ENCODE peak calls at places on chromosomes 3 and 15, in ten cellular contexts. P is upper lobe of left lung, B is endothelial cell, N is stomach, A is H9, I is B cell, S is GM10248, X is neural crest cell, J is epithelial cell of esophagus, D is choroid plexus epithelial cell. G is an unnamed sample.

GRCh38 chr3:188627652-188628051 is 473.7 kb downstream of the LPP start:
- DNase-seq in P (no peak), B (no peak), N (no peak), A (no peak), I (no peak), S (no peak), X (no peak), J (peak), D (peak), G (no peak)

GRCh38 chr3:126811530-126811929 is 107.5 kb downstream of the CHCHD6 start:
- DNase-seq in P (no peak), B (no peak), N (no peak), A (no peak), I (no peak), S (no peak), X (no peak), J (no peak), D (peak), G (no peak)

GRCh38 chr15:32853667-32854066 is 135.9 kb downstream of the GREM1 start:
- DNase-seq in P (no peak), B (no peak), N (no peak), A (peak), I (no peak), S (no peak), X (no peak), J (no peak), D (peak), G (no peak)

GRCh38 chr3:38455639-38456430 is 2.1 kb downstream of the ACVR2B start:
- DNase-seq in P (peak), B (no peak), N (no peak), A (no peak), I (no peak), S (peak), X (no peak), J (no peak), D (peak), G (peak)

GRCh38 chr15:44798815-44799214 is 62.5 kb downstream of the TRIM69 start:
- DNase-seq in P (no peak), B (no peak), N (no peak), A (no peak), I (no peak), S (no peak), X (no peak), J (no peak), D (peak), G (no peak)

GRCh38 chr3:179266701-179267211 is 15.8 kb upstream of the KCNMB3 start:
- DNase-seq in P (no peak), B (peak), N (no peak), A (no peak), I (peak), S (no peak), X (no peak), J (no peak), D (no peak), G (no peak)

GRCh38 chr3:126056681-126057546 is 27.0 kb downstream of the SLC41A3 start:
- DNase-seq in P (no peak), B (no peak), N (no peak), A (no peak), I (no peak), S (peak), X (no peak), J (peak), D (no peak), G (no peak)

GRCh38 chr15:68644996-68645395 is 66.2 kb downstream of the CORO2B start:
- DNase-seq in P (no peak), B (no peak), N (no peak), A (no peak), I (no peak), S (no peak), X (no peak), J (no peak), D (no peak), G (no peak)

GRCh38 chr15:78055923-78056713 is 21.4 kb downstream of the TBC1D2B start:
- DNase-seq in P (no peak), B (peak), N (no peak), A (no peak), I (no peak), S (no peak), X (no peak), J (peak), D (no peak), G (peak)

GRCh38 chr15:71817351-71817750 is 7.0 kb downstream of the NR2E3 start:
- DNase-seq in P (no peak), B (no peak), N (no peak), A (no peak), I (no peak), S (no peak), X (no peak), J (no peak), D (no peak), G (no peak)

GRCh38 chr15:53295574-53295973 is 463.9 kb downstream of the WDR72 start:
- DNase-seq in P (no peak), B (no peak), N (no peak), A (no peak), I (no peak), S (no peak), X (no peak), J (no peak), D (no peak), G (no peak)

GRCh38 chr3:112629425-112629824 is 11.5 kb downstream of the CCDC80 start:
- DNase-seq in P (peak), B (no peak), N (no peak), A (no peak), I (no peak), S (no peak), X (no peak), J (peak), D (peak), G (no peak)

GRCh38 chr3:197718904-197719303 is 17.8 kb downstream of the RUBCN start:
- DNase-seq in P (no peak), B (no peak), N (no peak), A (no peak), I (no peak), S (no peak), X (no peak), J (peak), D (peak), G (no peak)

GRCh38 chr3:167102071-167102470 is 278.0 kb downstream of the ZBBX start:
- DNase-seq in P (no peak), B (no peak), N (no peak), A (peak), I (no peak), S (no peak), X (no peak), J (no peak), D (no peak), G (no peak)

GRCh38 chr3:87037652-87038051 is 46.7 kb upstream of the VGLL3 start:
- DNase-seq in P (no peak), B (no peak), N (no peak), A (no peak), I (no peak), S (no peak), X (no peak), J (no peak), D (no peak), G (no peak)

GRCh38 chr15:88657326-88658069 is 18.7 kb downstream of the ISG20 start:
- DNase-seq in P (peak), B (peak), N (peak), A (peak), I (peak), S (peak), X (peak), J (peak), D (peak), G (peak)

GRCh38 chr15:33104276-33104675 is 90.2 kb downstream of the FMN1 start:
- DNase-seq in P (no peak), B (no peak), N (no peak), A (no peak), I (no peak), S (no peak), X (no peak), J (peak), D (peak), G (no peak)

GRCh38 chr15:63006032-63006878 is 36.3 kb upstream of the TPM1 start:
- DNase-seq in P (no peak), B (no peak), N (no peak), A (no peak), I (no peak), S (no peak), X (no peak), J (peak), D (no peak), G (no peak)

GRCh38 chr15:48682949-48683651 is 37.6 kb upstream of the FBN1 start:
- DNase-seq in P (peak), B (no peak), N (peak), A (no peak), I (no peak), S (no peak), X (no peak), J (peak), D (peak), G (no peak)

GRCh38 chr3:28743843-28744242 is 395.2 kb upstream of the AZI2 start:
- DNase-seq in P (no peak), B (no peak), N (peak), A (no peak), I (no peak), S (no peak), X (no peak), J (peak), D (no peak), G (no peak)

GRCh38 chr3:13548696-13549512 is at the start of gene FBLN2:
- DNase-seq in P (no peak), B (peak), N (peak), A (peak), I (peak), S (no peak), X (peak), J (peak), D (peak), G (peak)

GRCh38 chr3:125434582-125435011 is 59.5 kb upstream of the ZNF148 start:
- DNase-seq in P (no peak), B (no peak), N (no peak), A (no peak), I (no peak), S (peak), X (no peak), J (no peak), D (no peak), G (no peak)

GRCh38 chr3:105722943-105723556 is 145.8 kb downstream of the CBLB start:
- DNase-seq in P (no peak), B (no peak), N (no peak), A (no peak), I (peak), S (peak), X (no peak), J (peak), D (no peak), G (no peak)

GRCh38 chr15:80325206-80325605 is 73.2 kb upstream of the CTXND1 start:
- DNase-seq in P (no peak), B (no peak), N (no peak), A (no peak), I (no peak), S (no peak), X (no peak), J (no peak), D (no peak), G (no peak)

GRCh38 chr15:91908401-91908800 is 54.9 kb downstream of the SLCO3A1 start:
- DNase-seq in P (no peak), B (no peak), N (no peak), A (no peak), I (no peak), S (no peak), X (no peak), J (peak), D (peak), G (no peak)

GRCh38 chr3:152961323-152961722 is 126.4 kb downstream of the P2RY1 start:
- DNase-seq in P (no peak), B (peak), N (no peak), A (no peak), I (no peak), S (peak), X (no peak), J (peak), D (peak), G (no peak)

GRCh38 chr15:66831289-66831688 is 129.3 kb downstream of the SMAD6 start:
- DNase-seq in P (no peak), B (no peak), N (no peak), A (no peak), I (no peak), S (no peak), X (no peak), J (no peak), D (no peak), G (no peak)

DNA sequence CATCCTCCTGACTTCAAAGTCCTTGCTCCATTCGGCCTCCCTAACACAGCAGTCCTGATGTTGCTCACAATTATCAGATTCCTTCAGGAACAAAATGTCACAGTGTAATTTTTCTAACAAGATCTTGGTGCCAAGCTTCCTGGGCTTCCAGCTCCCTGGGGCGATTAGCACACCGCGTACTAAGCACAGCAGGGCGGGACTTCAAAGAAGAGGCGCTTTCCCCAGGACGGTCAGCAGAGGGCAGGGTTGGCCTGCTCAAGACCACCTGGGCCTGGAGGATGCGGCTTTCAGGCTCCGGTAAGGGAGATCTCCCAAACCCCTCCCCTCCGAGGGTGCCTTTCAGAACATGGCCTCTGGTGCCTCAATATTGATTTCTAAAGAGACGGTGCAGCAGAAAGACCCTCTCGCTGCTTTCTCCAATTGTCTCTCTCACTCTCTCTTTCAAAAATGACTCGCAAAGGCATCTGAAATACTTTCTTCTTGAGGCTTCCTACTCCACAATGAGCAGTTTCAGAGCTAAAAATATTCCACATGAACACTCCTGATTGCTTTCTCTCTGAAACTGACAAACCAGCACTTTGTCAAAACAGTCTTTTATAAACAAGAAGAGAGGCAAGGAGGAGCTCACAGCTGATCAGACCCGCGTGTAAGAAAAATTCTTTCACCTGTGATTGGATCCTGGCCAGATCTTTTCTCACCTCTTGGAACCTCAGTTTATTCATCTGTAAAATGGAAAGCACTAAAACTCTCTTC is 154.1 kb downstream of the ADAMTS9 start:
- DNase-seq in P (peak), B (peak), N (peak), A (peak), I (peak), S (peak), X (peak), J (peak), D (peak), G (peak)
- TF ChIP-seq CTCF in P (peak), B (peak), N (peak), A (peak), I (peak), S (peak), X (peak), J (peak), D (peak), G (peak)

DNA sequence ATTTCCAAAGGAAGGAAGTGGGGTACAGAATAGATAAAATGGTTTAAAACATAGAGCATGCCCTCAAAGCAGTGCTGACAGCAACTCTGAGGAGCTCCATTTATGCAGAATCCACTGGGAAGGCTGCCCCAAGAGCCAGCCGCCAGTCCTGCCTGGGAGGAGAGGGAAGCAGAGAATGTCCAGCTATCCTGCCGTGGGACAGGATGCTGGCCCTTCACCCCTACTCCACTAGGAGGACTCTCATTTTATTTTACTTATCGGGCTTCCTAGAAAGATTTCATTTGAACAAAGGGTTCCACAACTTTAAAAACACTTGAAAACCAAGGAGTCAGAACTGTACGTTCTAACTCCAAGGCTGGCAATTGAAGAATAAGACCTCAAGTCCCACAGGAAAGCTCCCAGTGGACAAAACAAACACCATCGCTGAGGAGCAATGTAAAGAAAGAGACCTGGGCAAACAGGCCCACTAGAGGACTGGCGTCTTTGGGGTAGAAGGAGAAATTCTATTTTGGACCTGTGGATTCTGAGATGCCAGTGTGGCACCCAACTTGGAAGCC is 9.7 kb downstream of the SFMBT1 start:
- DNase-seq in P (peak), B (no peak), N (no peak), A (no peak), I (no peak), S (no peak), X (no peak), J (no peak), D (no peak), G (no peak)
- TF ChIP-seq CTCF in P (no peak), B (peak), N (no peak), A (peak), I (no peak), S (no peak), X (no peak), J (no peak), D (no peak), G (no peak)

GRCh38 chr3:99882436-99883137 is 64.9 kb downstream of the CMSS1 start:
- DNase-seq in P (no peak), B (no peak), N (no peak), A (no peak), I (no peak), S (no peak), X (no peak), J (no peak), D (no peak), G (no peak)
- TF ChIP-seq CTCF in P (no peak), B (no peak), N (no peak), A (no peak), I (no peak), S (no peak), X (no peak), J (no peak), D (no peak), G (no peak)

GRCh38 chr3:36738701-36739100 is 25.7 kb downstream of the DCLK3 start:
- DNase-seq in P (no peak), B (no peak), N (no peak), A (no peak), I (no peak), S (no peak), X (no peak), J (no peak), D (peak), G (no peak)

GRCh38 chr3:36743821-36744220 is 20.5 kb downstream of the DCLK3 start:
- DNase-seq in P (no peak), B (no peak), N (no peak), A (no peak), I (no peak), S (no peak), X (no peak), J (no peak), D (no peak), G (no peak)

GRCh38 chr3:36744770-36745169 is 19.6 kb downstream of the DCLK3 start:
- DNase-seq in P (no peak), B (no peak), N (no peak), A (no peak), I (no peak), S (no peak), X (no peak), J (no peak), D (no peak), G (no peak)

GRCh38 chr3:36740822-36741221 is 23.5 kb downstream of the DCLK3 start:
- DNase-seq in P (no peak), B (no peak), N (no peak), A (no peak), I (no peak), S (no peak), X (no peak), J (no peak), D (no peak), G (no peak)

GRCh38 chr3:36741285-36741684 is 23.1 kb downstream of the DCLK3 start:
- DNase-seq in P (no peak), B (no peak), N (no peak), A (no peak), I (no peak), S (no peak), X (no peak), J (peak), D (no peak), G (no peak)
- TF ChIP-seq CTCF in P (no peak), B (no peak), N (no peak), A (peak), I (no peak), S (no peak), X (peak), J (peak), D (peak), G (no peak)

GRCh38 chr3:191065183-191065805 is 133.7 kb upstream of the OSTN start:
- DNase-seq in P (no peak), B (no peak), N (no peak), A (no peak), I (no peak), S (no peak), X (no peak), J (peak), D (peak), G (no peak)
- TF ChIP-seq CTCF in P (no peak), B (no peak), N (no peak), A (no peak), I (no peak), S (no peak), X (no peak), J (peak), D (no peak), G (no peak)

GRCh38 chr3:55647675-55648074 is 160.6 kb upstream of the WNT5A start:
- DNase-seq in P (no peak), B (no peak), N (no peak), A (no peak), I (no peak), S (no peak), X (no peak), J (no peak), D (no peak), G (no peak)
- TF ChIP-seq CTCF in P (no peak), B (no peak), N (no peak), A (no peak), I (no peak), S (no peak), X (no peak), J (no peak), D (no peak), G (no peak)

DNA sequence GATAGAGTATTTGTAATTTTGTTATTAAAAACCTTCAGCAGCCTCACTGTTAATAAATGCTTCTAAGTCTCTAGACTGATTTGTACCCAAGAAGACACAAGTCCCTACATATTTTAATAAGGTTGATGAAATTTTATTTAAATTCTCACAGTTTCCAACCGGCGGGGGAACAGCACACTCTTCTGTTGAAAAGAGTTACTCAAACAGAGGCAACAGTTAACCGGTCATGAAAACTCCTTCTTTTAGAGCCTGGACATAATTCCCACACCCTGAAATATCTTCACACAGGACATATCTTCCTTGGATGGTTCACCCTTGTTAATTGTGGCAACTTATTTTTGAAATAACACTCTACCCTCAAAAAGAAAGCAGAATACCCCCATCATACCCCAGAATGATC is 278.8 kb downstream of the FOXP1 start:
- DNase-seq in P (peak), B (no peak), N (no peak), A (no peak), I (peak), S (no peak), X (no peak), J (peak), D (peak), G (no peak)
- TF ChIP-seq CTCF in P (no peak), B (no peak), N (peak), A (peak), I (peak), S (no peak), X (peak), J (peak), D (peak), G (no peak)

DNA sequence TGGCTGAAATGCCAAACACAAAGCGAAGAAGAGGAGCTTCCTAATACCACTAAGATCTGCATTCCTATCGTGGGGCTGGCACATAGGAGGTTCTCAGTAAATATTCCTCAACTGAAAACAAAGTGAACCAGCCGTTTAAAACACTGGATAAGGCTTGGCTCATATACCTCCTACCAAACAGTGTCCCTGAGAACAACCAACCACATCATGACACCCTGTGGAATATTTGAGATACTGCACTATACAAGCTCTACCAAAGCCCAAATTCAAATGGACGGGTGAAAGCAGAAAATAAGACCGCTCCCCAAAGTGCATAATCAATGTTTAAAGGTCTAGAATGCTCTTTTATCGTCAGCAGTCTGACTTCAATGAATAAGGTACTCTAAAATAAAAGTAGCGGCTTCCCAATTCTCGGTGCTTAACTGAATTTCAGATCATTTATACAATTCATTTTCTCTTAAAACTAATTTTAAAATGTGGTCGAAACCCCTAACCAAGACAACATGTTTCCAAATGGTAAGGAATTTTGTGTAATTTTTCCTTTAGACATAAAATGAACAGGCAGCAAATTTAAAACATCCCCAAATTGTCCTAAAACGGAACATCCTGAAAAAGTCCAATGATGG is 425.8 kb downstream of the ERC2 start:
- DNase-seq in P (no peak), B (no peak), N (no peak), A (no peak), I (no peak), S (no peak), X (no peak), J (peak), D (peak), G (no peak)
- TF ChIP-seq CTCF in P (peak), B (peak), N (peak), A (peak), I (no peak), S (peak), X (peak), J (peak), D (peak), G (peak)